ENCODE peak calls at places on chromosomes 5 and 9, in five cellular contexts. Z, B, C, P and E are unnamed samples.

GRCh38 chr5:14247054-14247386 is 103.9 kb downstream of the TRIO start:
- DNase-seq in Z (no peak), C (no peak), B (no peak), P (no peak), E (no peak)

GRCh38 chr5:150599917-150600511 is 40.4 kb upstream of the SYNPO start:
- DNase-seq in B (peak), P (peak), Z (peak), C (peak), E (no peak)

GRCh38 chr5:166596043-166596442 is 1695.4 kb upstream of the WWC1 start:
- DNase-seq in P (no peak), Z (no peak), B (no peak), C (no peak), E (no peak)

GRCh38 chr9:37952731-37953130 is 48.8 kb upstream of the SLC25A51 start:
- DNase-seq in Z (no peak), P (peak), C (no peak), B (peak), E (no peak)

GRCh38 chr9:22117511-22118388 is 108.6 kb upstream of the CDKN2B start:
- DNase-seq in C (no peak), Z (no peak), B (no peak), P (no peak), E (no peak)

GRCh38 chr5:2165991-2166978 is 283.6 kb upstream of the IRX4 start:
- DNase-seq in P (no peak), Z (no peak), B (no peak), C (no peak), E (no peak)

GRCh38 chr5:91906494-91906893 is 523.4 kb upstream of the ARRDC3 start:
- DNase-seq in C (no peak), B (no peak), P (no peak), Z (no peak), E (no peak)

GRCh38 chr9:89356782-89357181 is 38.5 kb downstream of the SECISBP2 start:
- DNase-seq in C (no peak), B (no peak), P (no peak), Z (peak), E (no peak)

GRCh38 chr9:97368964-97369363 is 42.9 kb upstream of the TDRD7 start:
- DNase-seq in Z (no peak), B (no peak), P (no peak), C (no peak), E (no peak)

GRCh38 chr5:166551384-166551783 is 1740.1 kb upstream of the WWC1 start:
- DNase-seq in Z (no peak), C (no peak), P (no peak), B (no peak), E (no peak)

GRCh38 chr5:31886206-31886605 is 247.3 kb downstream of the PDZD2 start:
- DNase-seq in C (peak), Z (no peak), B (no peak), P (no peak), E (no peak)

GRCh38 chr5:127216906-127217675 is 73.5 kb upstream of the MEGF10 start:
- DNase-seq in Z (no peak), B (no peak), P (no peak), C (no peak), E (no peak)

GRCh38 chr9:21326526-21327139 is 8.6 kb downstream of the KLHL9 start:
- DNase-seq in Z (no peak), C (no peak), B (peak), P (no peak), E (no peak)

GRCh38 chr9:98222885-98223640 is 30.6 kb upstream of the CORO2A start:
- DNase-seq in B (peak), Z (no peak), C (no peak), P (no peak), E (no peak)

GRCh38 chr9:93463638-93464248 is 10.4 kb upstream of the FAM120AOS start:
- DNase-seq in B (no peak), P (no peak), Z (no peak), C (no peak), E (no peak)

GRCh38 chr9:136310273-136311030 is 6.6 kb upstream of the CCDC187 start:
- DNase-seq in P (no peak), Z (no peak), B (no peak), C (no peak), E (no peak)

GRCh38 chr5:141636413-141637265 is at the start of the genes HDAC3 and RELL2:
- DNase-seq in P (peak), C (peak), B (peak), Z (peak), E (peak)
- TF ChIP-seq POLR2A in P (peak), C (no peak), B (peak), Z (peak), E (peak)

GRCh38 chr5:8675182-8675581 is 806.2 kb downstream of the MTRR start:
- DNase-seq in Z (no peak), P (no peak), B (no peak), C (no peak), E (no peak)
- TF ChIP-seq POLR2A in Z (no peak), P (no peak), B (no peak), C (no peak), E (no peak)

GRCh38 chr9:112048924-112049785 is 125.9 kb downstream of the SUSD1 start:
- DNase-seq in C (peak), B (no peak), P (no peak), Z (no peak), E (no peak)
- TF ChIP-seq POLR2A in C (no peak), B (no peak), P (no peak), Z (no peak), E (no peak)

GRCh38 chr5:60841361-60841760 is 2.7 kb downstream of the ELOVL7 start:
- DNase-seq in B (no peak), Z (no peak), P (no peak), C (no peak), E (no peak)

GRCh38 chr5:60846298-60846697 is 2.2 kb upstream of the ELOVL7 start:
- DNase-seq in B (no peak), P (no peak), Z (no peak), C (no peak), E (no peak)

GRCh38 chr5:60842859-60843692 is 993 bp downstream of the ELOVL7 start:
- DNase-seq in P (no peak), B (peak), Z (peak), C (no peak), E (no peak)

GRCh38 chr5:60844429-60844890 is 391 bp upstream of the ELOVL7 start:
- DNase-seq in P (no peak), Z (no peak), B (peak), C (no peak), E (no peak)

DNA sequence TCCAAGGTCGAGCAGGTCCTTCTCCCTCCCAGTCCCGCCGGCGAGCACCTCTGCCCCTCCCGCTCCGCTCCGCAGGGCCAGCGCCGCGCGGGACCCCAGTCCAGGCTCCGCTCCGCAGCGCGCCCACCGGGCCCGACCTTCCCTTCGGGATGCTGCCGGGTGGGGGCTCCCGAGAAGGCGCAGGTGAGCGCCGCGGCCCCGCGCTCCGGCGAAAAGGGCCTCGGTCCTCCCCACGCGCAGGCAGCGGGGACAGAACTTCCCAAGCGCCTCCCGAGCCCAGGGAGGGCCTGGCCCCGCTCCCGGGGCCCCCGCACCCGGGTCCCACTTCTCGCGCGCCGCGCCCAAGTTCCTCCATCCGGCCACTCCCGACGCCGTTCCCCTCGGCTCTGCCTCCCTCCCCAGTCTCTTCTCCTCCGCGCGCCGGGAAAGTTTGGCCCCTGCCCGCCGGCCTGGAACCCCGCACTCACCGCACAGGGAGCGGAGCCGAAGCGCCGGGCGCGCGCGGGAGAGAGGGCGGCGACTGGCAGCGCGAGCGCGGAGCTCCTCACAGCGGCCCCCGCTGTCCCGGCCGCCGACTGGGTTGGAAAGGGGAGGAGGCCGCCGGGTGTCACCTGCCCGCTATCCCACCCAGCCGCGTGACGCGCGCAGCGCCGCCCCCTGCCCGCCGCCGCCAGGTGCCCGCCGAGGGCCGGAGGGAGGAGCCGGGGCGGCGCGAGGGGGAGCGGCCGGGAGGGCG is at the start of gene ELOVL7:
- DNase-seq in Z (peak), B (peak), P (peak), C (peak), E (no peak)
- TF ChIP-seq POLR2A in Z (peak), B (no peak), P (peak), C (no peak), E (peak)